ENCODE peak calls at places on chromosomes 6 and 20, in ten cellular contexts. F is bronchial epithelial cell; A is activated effector memory CD4-positive, alpha-beta T cell treated with anti-CD3 and anti-CD28 coated beads, Interleukin-2, amount 50 U/mL, for 16 hours; M is HTR-8/SVneo; L is smooth muscle cell of the brain vasculature; K is NCI-H2081; C is lower lobe of right lung; E is naive B cell; D is SW480; S is aorta. I is an unnamed sample.

GRCh38 chr6:134267917-134268361 is 50.0 kb downstream of the SGK1 start:
- DNase-seq in E (no peak), K (no peak), F (peak; percentile 27), D (no peak), L (no peak), M (no peak), S (no peak), A (no peak), C (no peak), I (no peak)

GRCh38 chr20:56554869-56555268 is 21.8 kb downstream of the FAM209B start:
- DNase-seq in A (no peak), K (peak; percentile 29), L (peak; percentile 90), C (no peak), S (no peak), D (peak; percentile 99), E (no peak), M (peak; percentile 97), F (peak; percentile 96), I (peak; percentile 94)

GRCh38 chr6:113862112-113862511 is 5.0 kb downstream of the MARCKS start:
- DNase-seq in M (no peak), E (no peak), S (no peak), A (no peak), D (no peak), L (no peak), F (peak; percentile 74), K (no peak), C (no peak), I (no peak)

GRCh38 chr20:49672109-49672681 is 41.5 kb downstream of the B4GALT5 start:
- DNase-seq in A (no peak), F (no peak), M (no peak), E (no peak), D (no peak), C (no peak), L (no peak), K (no peak), S (no peak), I (no peak)

GRCh38 chr6:11921017-11921438 is 91.1 kb upstream of the HIVEP1 start:
- DNase-seq in D (no peak), K (no peak), A (no peak), M (peak; percentile 81), F (peak; percentile 91), E (no peak), S (peak; percentile 86), L (peak; percentile 51), C (no peak), I (peak; percentile 91)

GRCh38 chr20:63969851-63970713 is at the start of gene ZNF512B:
- DNase-seq in M (peak; percentile 88), L (no peak), C (no peak), F (no peak), E (peak; percentile 32), K (peak; percentile 73), S (peak; percentile 78), D (peak; percentile 59), A (peak; percentile 83), I (no peak)

GRCh38 chr6:133358598-133358997 is 117.4 kb downstream of the EYA4 start:
- DNase-seq in S (no peak), F (no peak), L (no peak), K (no peak), A (no peak), D (no peak), C (no peak), E (no peak), M (no peak), I (no peak)

GRCh38 chr20:381581-382290 is 1.2 kb downstream of the TRIB3 start:
- DNase-seq in S (peak; percentile 82), A (peak; percentile 89), L (no peak), F (peak; percentile 38), M (peak; percentile 61), E (peak; percentile 72), K (peak; percentile 33), C (peak; percentile 87), D (peak; percentile 96), I (peak; percentile 64)

GRCh38 chr6:145214570-145214969 is 520.8 kb downstream of the EPM2A start:
- DNase-seq in E (peak; percentile 1), A (no peak), L (no peak), M (no peak), D (peak; percentile 9), F (peak; percentile 42), C (no peak), K (peak; percentile 10), S (no peak), I (peak; percentile 38)

GRCh38 chr6:2103644-2104523 is 141.5 kb downstream of the GMDS start:
- DNase-seq in K (no peak), S (peak; percentile 63), L (peak; percentile 59), A (no peak), F (peak; percentile 67), M (peak; percentile 59), D (peak; percentile 62), C (no peak), E (peak; percentile 13), I (peak; percentile 56)

GRCh38 chr6:32935551-32936246 is 5.1 kb downstream of the HLA-DMB start:
- DNase-seq in F (no peak), A (no peak), M (no peak), K (no peak), L (no peak), C (no peak), E (no peak), D (no peak), S (no peak), I (no peak)

GRCh38 chr6:125764105-125764671 is 14.8 kb downstream of the HEY2 start:
- DNase-seq in S (no peak), L (no peak), E (no peak), C (no peak), A (no peak), K (no peak), D (peak; percentile 66), M (no peak), F (no peak), I (peak; percentile 55)

GRCh38 chr6:46893648-46894047 is 28.1 kb downstream of the ADGRF5 start:
- DNase-seq in C (no peak), L (no peak), D (no peak), F (no peak), S (no peak), M (no peak), A (no peak), E (no peak), K (no peak), I (no peak)

I was measured in HT1080.